ENCODE peak calls at places on chromosomes 13 and 19, in four cellular contexts. R, S, P and L are unnamed samples.

GRCh38 chr13:52010890-52011689 is at the start of gene ATP7B:
- DNase-seq in R (peak; percentile 57), S (no peak), P (peak; percentile 12), L (peak; percentile 81)

GRCh38 chr13:32253911-32254399 is 61.2 kb downstream of the ZAR1L start:
- DNase-seq in R (no peak), S (no peak), P (no peak), L (no peak)

GRCh38 chr19:15161028-15161984 is 39.5 kb downstream of the NOTCH3 start:
- DNase-seq in R (peak; percentile 55), S (peak; percentile 51), P (peak; percentile 61), L (peak; percentile 38)

GRCh38 chr13:101465877-101466276 is 13.4 kb downstream of the ITGBL1 start:
- DNase-seq in R (no peak), S (peak; percentile 72), P (no peak), L (no peak)

GRCh38 chr13:85247780-85248179 is 551.4 kb downstream of the SLITRK6 start:
- DNase-seq in R (no peak), S (no peak), P (no peak), L (no peak)

GRCh38 chr13:93413972-93414717 is 187.5 kb downstream of the GPC6 start:
- DNase-seq in R (no peak), S (no peak), P (no peak), L (peak; percentile 58)

GRCh38 chr13:89650226-89650625 is 1697.3 kb upstream of the MIR17HG start:
- DNase-seq in R (no peak), S (no peak), P (no peak), L (no peak)

GRCh38 chr13:26999499-26999898 is 172.1 kb downstream of the USP12 start:
- DNase-seq in R (no peak), S (no peak), P (no peak), L (no peak)

GRCh38 chr19:11064831-11065303 is 24.4 kb upstream of the LDLR start:
- DNase-seq in R (no peak), S (peak; percentile 52), P (no peak), L (no peak)

GRCh38 chr19:23254141-23254910 is 4.1 kb upstream of the ZNF724 start:
- DNase-seq in R (no peak), S (no peak), P (no peak), L (no peak)

GRCh38 chr13:49436890-49437289 is 7.0 kb downstream of the CAB39L start:
- DNase-seq in R (no peak), S (peak; percentile 38), P (peak; percentile 40), L (no peak)

GRCh38 chr13:111177803-111178389 is 62.8 kb downstream of the ARHGEF7 start:
- DNase-seq in R (no peak), S (no peak), P (no peak), L (no peak)

GRCh38 chr13:63551731-63552130 is 2136.1 kb upstream of the PCDH20 start:
- DNase-seq in R (no peak), S (no peak), P (no peak), L (no peak)
- H4K20me1 ChIP-seq in R (no peaks in the 10 kb centered on the region), S (no peaks in the 10 kb centered on the region), P (no peaks in the 10 kb centered on the region), L (no peaks in the 10 kb centered on the region)

GRCh38 chr19:10037367-10037766 is 24.1 kb downstream of the RDH8 start:
- DNase-seq in R (no peak), S (no peak), P (no peak), L (no peak)

GRCh38 chr19:10033614-10034013 is 20.3 kb downstream of the RDH8 start:
- DNase-seq in R (no peak), S (no peak), P (no peak), L (no peak)

GRCh38 chr19:10037809-10038208 is 24.5 kb downstream of the RDH8 start:
- DNase-seq in R (no peak), S (no peak), P (no peak), L (no peak)

GRCh38 chr19:10036601-10037071 is 23.4 kb downstream of the RDH8 start:
- DNase-seq in R (no peak), S (no peak), P (no peak), L (no peak)
- TF ChIP-seq EZH2phosphoT487 in R (no peak), S (no peak), P (no peak), L (no peak)

GRCh38 chr19:1843116-1843515 is 5.2 kb downstream of the REXO1 start:
- DNase-seq in R (no peak), S (no peak), P (no peak), L (no peak)
- H4K20me1 ChIP-seq in R (peaks cover 94% of the 10 kb centered on the region), S (peaks cover 12% of the 10 kb centered on the region), P (peaks cover 13% of the 10 kb centered on the region), L (peaks cover 29% of the 10 kb centered on the region)

GRCh38 chr19:36051637-36052036 is 2.4 kb downstream of the THAP8 start:
- DNase-seq in R (no peak), S (no peak), P (no peak), L (peak; percentile 66)

GRCh38 chr19:36054119-36054732 is at the start of gene THAP8:
- DNase-seq in R (peak; percentile 98), S (peak; percentile 95), P (peak; percentile 99), L (peak; percentile 99)

GRCh38 chr19:36058481-36059179 is 3.9 kb downstream of the WDR62 start:
- DNase-seq in R (no peak), S (no peak), P (no peak), L (no peak)

GRCh38 chr19:36051236-36051635 is 2.8 kb downstream of the THAP8 start:
- DNase-seq in R (no peak), S (no peak), P (peak; percentile 40), L (peak; percentile 89)

DNA sequence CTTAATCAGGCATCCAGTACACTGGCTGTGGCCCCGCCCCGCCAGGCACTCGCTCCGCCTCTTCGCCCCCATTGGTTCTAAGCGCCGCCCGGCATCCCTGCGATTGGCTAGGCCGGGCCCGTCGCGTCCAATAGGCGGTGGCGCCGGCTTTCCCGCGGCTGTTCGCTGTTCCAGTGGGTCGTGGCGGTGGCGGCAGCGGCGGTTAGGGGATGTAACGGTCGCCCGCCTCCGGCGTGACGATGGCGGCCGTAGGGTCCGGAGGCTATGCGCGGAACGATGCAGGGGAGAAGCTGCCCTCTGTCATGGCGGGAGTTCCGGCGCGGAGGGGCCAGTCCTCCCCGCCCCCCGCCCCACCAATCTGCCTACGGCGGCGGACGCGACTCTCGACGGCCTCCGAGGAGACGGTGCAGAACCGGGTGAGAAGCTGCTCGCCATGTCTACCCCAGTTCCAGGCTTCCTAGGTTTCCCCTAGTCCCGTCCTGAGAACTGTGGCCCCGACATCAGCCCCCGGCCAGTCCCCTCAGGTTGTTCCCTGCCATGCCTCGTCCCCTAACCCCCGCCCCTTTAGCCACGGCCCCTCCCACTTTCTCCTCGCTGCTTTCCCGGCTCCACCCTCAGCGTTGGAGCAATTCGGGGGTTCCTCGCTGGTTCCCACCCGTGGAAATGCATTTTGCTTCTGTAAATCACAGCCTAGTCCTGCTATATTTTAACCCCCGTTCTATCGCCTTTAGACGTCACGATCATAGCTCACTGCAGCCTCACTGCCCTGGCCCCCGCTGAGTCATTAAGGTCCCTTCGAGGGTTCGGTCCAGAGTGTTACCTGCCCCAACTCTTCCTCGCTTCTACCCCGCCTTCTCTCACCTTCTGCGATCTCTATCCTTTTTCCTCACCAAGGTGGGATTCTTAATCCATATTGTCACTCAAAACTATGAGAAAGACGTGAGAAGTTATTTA is at the start of gene WDR62:
- DNase-seq in R (peak; percentile 96), S (peak; percentile 84), P (peak; percentile 96), L (peak; percentile 96)
- TF ChIP-seq EZH2phosphoT487 in R (no peak), S (no peak), P (no peak), L (no peak)

GRCh38 chr13:81771948-81772347 is 1431.0 kb upstream of the SPRY2 start:
- DNase-seq in R (no peak), S (no peak), P (no peak), L (no peak)
- H4K20me1 ChIP-seq in R (no peaks in the 10 kb centered on the region), S (no peaks in the 10 kb centered on the region), P (no peaks in the 10 kb centered on the region), L (no peaks in the 10 kb centered on the region)